ENCODE peak calls at places on chromosomes 12 and 14, in six cellular contexts. L is caudate nucleus, E is dorsolateral prefrontal cortex, I is HL-60, R is Karpas-422, T is neural progenitor cell. J is an unnamed sample.

GRCh38 chr12:113461666-113462065 is 10.0 kb downstream of the LHX5 start:
- DNase-seq in L (no peak), E (no peak), I (peak; percentile 20), R (peak; percentile 76), T (peak; percentile 61), J (peak; percentile 78)

GRCh38 chr14:92490239-92490959 is 23.2 kb upstream of the RIN3 start:
- DNase-seq in L (no peak), E (no peak), I (no peak), R (no peak), T (no peak), J (peak; percentile 32)

GRCh38 chr12:122051231-122051876 is 27.2 kb upstream of the MLXIP start:
- DNase-seq in L (no peak), E (peak; percentile 23), I (no peak), R (no peak), T (no peak), J (peak; percentile 57)

GRCh38 chr14:71891970-71892369 is 40.3 kb upstream of the RGS6 start:
- DNase-seq in L (no peak), E (no peak), I (no peak), R (no peak), T (peak; percentile 38), J (peak; percentile 9)

GRCh38 chr12:123757555-123757954 is 4.5 kb upstream of the DNAH10 start:
- DNase-seq in L (no peak), E (no peak), I (no peak), R (no peak), T (no peak), J (peak; percentile 94)

GRCh38 chr14:80669416-80669815 is 272.1 kb downstream of the CEP128 start:
- DNase-seq in L (no peak), E (no peak), I (no peak), R (no peak), T (no peak), J (no peak)

GRCh38 chr14:35386673-35387125 is 17.9 kb downstream of the NFKBIA start:
- DNase-seq in L (no peak), E (no peak), I (no peak), R (no peak), T (peak; percentile 57), J (no peak)

GRCh38 chr12:53378705-53379388 is 1.1 kb upstream of the SP1 start:
- DNase-seq in L (no peak), E (no peak), I (peak; percentile 45), R (peak; percentile 49), T (no peak), J (no peak)

GRCh38 chr14:31059152-31059924 is 33.2 kb upstream of the STRN3 start:
- DNase-seq in L (no peak), E (no peak), I (peak; percentile 43), R (no peak), T (peak; percentile 37), J (no peak)

GRCh38 chr14:67397536-67397935 is 14.4 kb downstream of the PLEK2 start:
- DNase-seq in L (no peak), E (no peak), I (no peak), R (no peak), T (no peak), J (no peak)

GRCh38 chr12:88471641-88472040 is 108.6 kb downstream of the KITLG start:
- DNase-seq in L (no peak), E (no peak), I (no peak), R (no peak), T (peak; percentile 77), J (peak; percentile 77)

GRCh38 chr14:102450206-102451063 is 59.1 kb downstream of the ANKRD9 start:
- DNase-seq in L (no peak), E (no peak), I (no peak), R (no peak), T (no peak), J (peak; percentile 67)

GRCh38 chr12:106311139-106311538 is 8.6 kb downstream of the TCP11L2 start:
- DNase-seq in L (no peak), E (no peak), I (no peak), R (no peak), T (no peak), J (no peak)

GRCh38 chr12:28601659-28602058 is 411.4 kb downstream of the CCDC91 start:
- DNase-seq in L (no peak), E (no peak), I (no peak), R (no peak), T (no peak), J (no peak)

GRCh38 chr14:94143239-94143638 is 13.8 kb upstream of the IFI27L2 start:
- DNase-seq in L (no peak), E (no peak), I (no peak), R (peak; percentile 75), T (peak; percentile 61), J (no peak)

GRCh38 chr14:91996951-91997371 is 42.9 kb downstream of the TRIP11 start:
- DNase-seq in L (no peak), E (no peak), I (no peak), R (peak; percentile 94), T (peak; percentile 62), J (no peak)

GRCh38 chr12:5513406-5513805 is 81.5 kb downstream of the NTF3 start:
- DNase-seq in L (no peak), E (no peak), I (no peak), R (no peak), T (no peak), J (no peak)

GRCh38 chr12:3107071-3107583 is 29.9 kb downstream of the TSPAN9 start:
- DNase-seq in L (no peak), E (peak; percentile 58), I (no peak), R (no peak), T (peak; percentile 46), J (peak; percentile 92)

GRCh38 chr12:115897718-115898117 is 379.8 kb downstream of the MED13L start:
- DNase-seq in L (no peak), E (no peak), I (no peak), R (no peak), T (no peak), J (no peak)

GRCh38 chr14:81400202-81400678 is at the start of gene STON2:
- DNase-seq in L (no peak), E (no peak), I (no peak), R (no peak), T (no peak), J (peak; percentile 57)

GRCh38 chr12:124684971-124685688 is 117.7 kb upstream of the NCOR2 start:
- DNase-seq in L (peak; percentile 20), E (peak; percentile 55), I (no peak), R (no peak), T (no peak), J (peak; percentile 97)

GRCh38 chr12:131616316-131617098 is 94.4 kb upstream of the SFSWAP start:
- DNase-seq in L (no peak), E (no peak), I (no peak), R (no peak), T (no peak), J (peak; percentile 86)

GRCh38 chr12:105369014-105369413 is 38.5 kb downstream of the C12orf75 start:
- DNase-seq in L (no peak), E (no peak), I (no peak), R (no peak), T (no peak), J (peak; percentile 75)

GRCh38 chr12:99386907-99387306 is 260.6 kb upstream of the GARIN6 start:
- DNase-seq in L (no peak), E (no peak), I (no peak), R (peak; percentile 92), T (peak; percentile 65), J (no peak)

GRCh38 chr12:104957388-104958008 is 592 bp downstream of the SLC41A2 start:
- DNase-seq in L (no peak), E (peak; percentile 56), I (no peak), R (no peak), T (no peak), J (peak; percentile 36)

GRCh38 chr14:100130471-100130870 is 29.0 kb downstream of the DEGS2 start:
- DNase-seq in L (no peak), E (no peak), I (no peak), R (no peak), T (no peak), J (no peak)
- H3K27ac ChIP-seq in L (no peak overlapping the region), E (peak overlapping the region; percentile 60), I (no peak overlapping the region), R (no peak overlapping the region), T (no peak overlapping the region), J (no peak overlapping the region)

DNA sequence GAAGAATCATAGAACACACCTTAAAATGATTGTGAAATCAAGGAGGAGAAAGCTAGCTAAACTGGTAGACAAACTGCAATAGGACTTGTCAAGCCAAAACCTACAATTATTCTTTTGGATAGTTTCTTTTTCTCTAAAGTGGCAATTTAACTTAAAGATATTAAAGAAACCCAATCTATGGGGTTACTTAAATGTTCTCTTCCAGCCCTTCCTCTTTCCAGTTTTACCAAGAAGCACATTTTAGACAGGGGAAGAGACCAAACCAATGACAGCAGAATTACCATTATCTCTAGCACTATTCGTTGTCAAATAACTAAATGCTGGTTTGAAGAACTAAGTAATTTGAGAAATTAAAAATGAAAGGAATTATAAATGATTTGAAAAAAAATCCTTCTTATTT is 732 bp upstream of the SLC16A7 start:
- DNase-seq in L (no peak), E (no peak), I (no peak), R (peak; percentile 60), T (no peak), J (no peak)
- H3K27ac ChIP-seq in L (no peak overlapping the region), E (peak overlapping the region; percentile 96), I (peak overlapping the region; percentile 92), R (peak overlapping the region; percentile 66), T (no peak overlapping the region), J (peak overlapping the region; percentile 57)

DNA sequence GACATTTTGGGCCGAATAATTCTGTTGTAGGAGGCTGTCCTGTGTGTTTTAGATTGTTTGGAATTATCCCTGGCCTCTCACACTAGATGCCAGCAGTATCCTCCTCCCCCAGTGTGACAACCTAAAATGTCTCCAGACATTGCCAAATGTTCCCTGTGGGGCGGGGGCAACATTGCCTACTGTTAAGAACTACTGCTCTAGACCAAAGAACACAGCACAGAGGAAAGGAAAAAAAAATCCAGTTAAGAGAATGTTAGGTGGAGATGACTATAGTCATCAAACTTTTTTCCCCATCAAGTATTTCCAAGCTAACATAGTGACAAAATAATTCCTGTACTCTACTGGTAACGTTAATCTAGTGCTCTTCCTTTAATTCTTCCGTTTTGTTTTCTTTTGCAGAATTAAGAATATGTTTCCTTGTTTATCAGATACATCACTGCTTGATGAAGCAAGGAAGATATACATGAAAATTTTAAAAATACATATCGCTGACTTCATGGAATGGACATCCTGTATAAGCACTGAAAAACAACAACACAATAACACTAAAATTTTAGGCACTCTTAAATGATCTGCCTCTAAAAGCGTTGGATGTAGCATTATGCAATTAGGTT is 3.6 kb downstream of the CDKN1B start:
- DNase-seq in L (no peak), E (no peak), I (no peak), R (no peak), T (no peak), J (no peak)
- H3K27ac ChIP-seq in L (peak overlapping the region; percentile 26), E (peak overlapping the region; percentile 99), I (peak overlapping the region; percentile 100), R (peak overlapping the region; percentile 72), T (no peak overlapping the region), J (peak overlapping the region; percentile 97)

GRCh38 chr12:70757830-70758493 is 120.7 kb upstream of the PTPRB start:
- DNase-seq in L (no peak), E (no peak), I (no peak), R (no peak), T (peak; percentile 46), J (no peak)

GRCh38 chr12:70762000-70762399 is 124.8 kb upstream of the PTPRB start:
- DNase-seq in L (no peak), E (no peak), I (no peak), R (no peak), T (no peak), J (no peak)

GRCh38 chr12:70756791-70757190 is 119.6 kb upstream of the PTPRB start:
- DNase-seq in L (no peak), E (no peak), I (no peak), R (no peak), T (no peak), J (no peak)

GRCh38 chr12:70758494-70758845 is 121.2 kb upstream of the PTPRB start:
- DNase-seq in L (no peak), E (no peak), I (no peak), R (no peak), T (no peak), J (no peak)

GRCh38 chr12:70759161-70759918 is 122.1 kb upstream of the PTPRB start:
- DNase-seq in L (no peak), E (no peak), I (no peak), R (no peak), T (no peak), J (peak; percentile 30)
- H3K27ac ChIP-seq in L (no peak overlapping the region), E (no peak overlapping the region), I (no peak overlapping the region), R (no peak overlapping the region), T (no peak overlapping the region), J (no peak overlapping the region)

J was measured in osteoblast.